ENCODE peak calls at places on chromosomes 3 and 15, in five cellular contexts. X, H, L, B and N are unnamed samples.
A peak's percentile ranks its signal among the peaks of the same experiment; 100 is the strongest.

GRCh38 chr15:52783929-52784798 is 6.0 kb downstream of the ONECUT1 start:
- DNase-seq in B (no peak), L (peak; percentile 85), X (no peak), H (peak; percentile 65), N (peak; percentile 80)

GRCh38 chr3:161893972-161894371 is 397.4 kb downstream of the OTOL1 start:
- DNase-seq in H (no peak), L (no peak), X (peak; percentile 88), B (peak; percentile 57), N (no peak)

GRCh38 chr15:98966036-98966787 is 41.4 kb downstream of the PGPEP1L start:
- DNase-seq in L (no peak), X (peak; percentile 14), B (peak; percentile 21), H (no peak), N (no peak)

GRCh38 chr15:90402230-90402629 is 14.2 kb downstream of the IQGAP1 start:
- DNase-seq in X (peak; percentile 85), B (peak; percentile 85), H (no peak), L (no peak), N (no peak)

GRCh38 chr15:41891226-41891625 is 2.6 kb downstream of the SPTBN5 start:
- DNase-seq in B (no peak), L (no peak), H (no peak), X (no peak), N (no peak)

GRCh38 chr15:60633426-60633968 is 154.6 kb upstream of the ICE2 start:
- DNase-seq in H (no peak), B (no peak), L (no peak), X (no peak), N (no peak)

GRCh38 chr3:126320517-126321293 is 36.5 kb downstream of the KLF15 start:
- DNase-seq in B (no peak), L (no peak), X (no peak), H (no peak), N (peak; percentile 21)

GRCh38 chr3:49869525-49870126 is at the start of gene CAMKV:
- DNase-seq in H (peak; percentile 39), B (no peak), L (peak; percentile 84), X (no peak), N (peak; percentile 77)

GRCh38 chr15:71800835-71801745 is 9.3 kb upstream of the NR2E3 start:
- DNase-seq in L (peak; percentile 77), B (peak; percentile 83), H (peak; percentile 75), X (peak; percentile 89), N (no peak)

GRCh38 chr15:70361106-70361505 is 263.4 kb upstream of the TLE3 start:
- DNase-seq in H (no peak), B (no peak), X (no peak), L (no peak), N (no peak)

GRCh38 chr3:77328631-77329030 is 288.7 kb downstream of the ROBO2 start:
- DNase-seq in H (no peak), B (no peak), L (no peak), X (peak; percentile 8), N (no peak)

GRCh38 chr3:44568561-44568960 is 13.6 kb downstream of the ZKSCAN7 start:
- DNase-seq in L (no peak), B (peak; percentile 66), X (peak; percentile 84), H (no peak), N (no peak)

GRCh38 chr15:41489641-41490040 is 4.0 kb upstream of the ITPKA start:
- DNase-seq in H (no peak), L (no peak), B (no peak), X (no peak), N (no peak)

GRCh38 chr3:123169492-123169929 is 32.2 kb upstream of the SEC22A start:
- DNase-seq in X (peak; percentile 20), L (peak; percentile 42), B (peak; percentile 5), H (peak; percentile 54), N (no peak)

GRCh38 chr15:52383100-52383588 is 87.5 kb upstream of the MYO5C start:
- DNase-seq in X (peak; percentile 45), H (no peak), B (no peak), L (no peak), N (no peak)

DNA sequence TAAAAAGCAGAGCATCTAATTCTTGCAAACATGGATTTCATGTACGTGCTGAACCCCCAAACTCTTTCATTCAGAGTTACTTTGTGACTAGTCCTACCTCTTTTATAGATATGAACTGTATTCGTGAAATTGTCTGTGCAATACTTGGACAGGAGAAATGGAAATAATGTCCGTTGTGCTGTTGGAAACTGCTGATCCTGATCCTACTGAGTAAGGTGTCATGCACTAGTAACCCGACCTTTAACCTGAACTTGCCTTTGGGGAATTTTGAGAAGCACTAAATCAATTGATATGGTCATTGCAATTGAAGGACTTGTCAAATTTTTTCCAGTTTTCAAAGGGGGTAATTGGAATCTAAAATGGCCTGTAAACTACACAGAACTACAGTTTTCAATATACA is 856.4 kb downstream of the ROBO1 start:
- DNase-seq in L (no peak), B (no peak), H (no peak), X (no peak), N (no peak)
- H4K8ac ChIP-seq in L (no peak overlapping the region), B (no peak overlapping the region), H (no peak overlapping the region), X (no peak overlapping the region), N (no peak overlapping the region)

GRCh38 chr3:6568999-6569493 is 291.9 kb upstream of the GRM7 start:
- DNase-seq in H (no peak), B (no peak), L (no peak), X (no peak), N (no peak)

GRCh38 chr3:6571448-6571847 is 289.5 kb upstream of the GRM7 start:
- DNase-seq in X (no peak), H (no peak), L (no peak), B (no peak), N (no peak)
- H3K9me3 ChIP-seq in X (no peaks in the 10 kb centered on the region), H (no peaks in the 10 kb centered on the region), L (no peaks in the 10 kb centered on the region), B (peaks cover 18% of the 10 kb centered on the region), N (no peaks in the 10 kb centered on the region)

GRCh38 chr15:97960364-97961066 is at the start of gene ARRDC4:
- DNase-seq in X (peak; percentile 100), H (peak; percentile 99), L (peak; percentile 94), B (peak; percentile 100), N (peak; percentile 100)
- H4K8ac ChIP-seq in X (no peak within 1 kb of the TSS), H (no peak within 1 kb of the TSS), L (peak within 1 kb of the TSS; percentile 78), B (no peak within 1 kb of the TSS), N (no peak within 1 kb of the TSS)

GRCh38 chr15:26461847-26462608 is 310.8 kb downstream of the GABRB3 start:
- DNase-seq in B (no peak), H (no peak), L (no peak), X (no peak), N (no peak)
- H3K9me3 ChIP-seq in B (peaks cover 29% of the 10 kb centered on the region), H (no peaks in the 10 kb centered on the region), L (peaks cover 6% of the 10 kb centered on the region), X (peaks cover 21% of the 10 kb centered on the region), N (peaks cover 2% of the 10 kb centered on the region)

DNA sequence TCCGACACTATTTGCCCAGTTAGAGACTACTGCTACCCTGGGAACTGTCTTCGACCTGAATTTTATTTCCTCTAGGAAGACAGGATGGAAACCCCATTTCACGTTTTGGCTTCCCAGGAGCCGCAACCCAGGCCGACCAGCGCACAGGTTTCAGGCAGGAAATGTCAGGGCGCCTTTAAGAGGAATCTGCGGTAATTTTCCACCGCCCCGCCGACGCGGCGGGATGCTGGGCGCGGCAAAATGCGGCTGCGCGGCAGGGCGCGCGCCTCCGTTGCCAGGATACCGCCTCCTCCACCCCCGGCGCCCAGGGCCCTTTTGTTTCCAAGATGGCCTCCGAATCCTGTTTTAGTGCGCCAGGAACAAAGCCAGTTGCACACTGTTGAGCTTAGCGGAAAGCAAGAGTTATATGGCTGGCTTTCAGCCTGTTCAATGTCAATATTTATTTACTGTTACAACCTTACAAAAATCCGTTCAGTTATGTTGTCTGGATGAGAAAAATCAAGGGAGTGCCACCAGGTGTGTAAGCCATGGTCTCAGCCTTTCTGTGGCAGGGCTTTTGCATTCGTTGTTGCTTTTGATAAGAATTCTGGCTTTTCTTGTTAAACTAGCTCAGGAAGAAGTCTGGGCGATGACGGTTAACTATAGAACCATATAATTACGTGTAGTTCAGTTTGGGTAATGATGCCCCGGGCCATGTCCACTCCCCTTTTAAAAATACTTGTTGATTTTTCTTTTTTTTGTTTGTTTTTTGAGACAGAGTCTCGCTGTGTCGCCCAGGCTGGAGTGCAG is 79.7 kb upstream of the CHD2 start:
- DNase-seq in B (peak; percentile 92), H (peak; percentile 95), L (peak; percentile 94), X (peak; percentile 89), N (peak; percentile 94)
- H4K8ac ChIP-seq in B (peak overlapping the region; percentile 96), H (no peak overlapping the region), L (no peak overlapping the region), X (peak overlapping the region; percentile 100), N (no peak overlapping the region)

DNA sequence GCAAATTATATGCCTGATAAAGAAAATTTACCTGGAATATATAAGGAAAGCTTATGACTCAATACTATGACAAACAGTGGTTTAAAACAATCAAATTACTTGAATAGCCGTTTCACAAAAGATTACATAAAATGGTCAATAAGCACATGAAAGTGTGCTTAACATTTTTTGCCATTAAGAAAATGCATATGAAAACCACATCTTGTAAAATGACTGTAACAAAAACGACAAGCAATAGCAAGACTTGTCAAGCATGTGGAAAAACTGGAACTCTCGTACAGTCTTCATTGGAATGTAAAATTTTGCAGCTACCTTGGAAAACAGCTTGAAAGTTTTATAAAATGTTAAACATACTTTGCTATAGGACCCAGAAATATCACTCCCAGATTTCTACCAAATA is 1110.3 kb downstream of the NAALADL2 start:
- DNase-seq in L (no peak), H (no peak), X (no peak), B (no peak), N (no peak)
- H3K9me3 ChIP-seq in L (peaks cover 3% of the 10 kb centered on the region), H (no peaks in the 10 kb centered on the region), X (no peaks in the 10 kb centered on the region), B (peaks cover 16% of the 10 kb centered on the region), N (no peaks in the 10 kb centered on the region)

GRCh38 chr3:151918253-151919029 is 45.0 kb downstream of the SUCNR1 start:
- DNase-seq in H (no peak), B (peak; percentile 71), L (no peak), X (peak; percentile 75), N (no peak)
- H4K8ac ChIP-seq in H (no peak overlapping the region), B (peak overlapping the region; percentile 21), L (no peak overlapping the region), X (no peak overlapping the region), N (no peak overlapping the region)